ENCODE peak calls at places on chromosome 5, in five cellular contexts. L, A, I, Z and Y are unnamed samples.

GRCh38 chr5:111513175-111513520 is 813 bp upstream of the STARD4 start:
- DNase-seq in A (no peak), I (no peak), L (no peak), Z (no peak), Y (no peak)

GRCh38 chr5:151476054-151476453 is 28.7 kb downstream of the SLC36A1 start:
- DNase-seq in L (no peak), A (no peak), I (no peak), Z (no peak), Y (no peak)

GRCh38 chr5:33049298-33049697 is 338.2 kb downstream of the NPR3 start:
- DNase-seq in I (no peak), L (peak; percentile 82), Z (peak; percentile 56), A (peak; percentile 40), Y (no peak)

GRCh38 chr5:81132381-81132780 is 100.7 kb upstream of the CKMT2 start:
- DNase-seq in A (no peak), I (no peak), L (no peak), Z (no peak), Y (no peak)

GRCh38 chr5:145697251-145698016 is 137.7 kb downstream of the PRELID2 start:
- DNase-seq in I (peak; percentile 63), L (peak; percentile 60), Z (peak; percentile 19), A (peak; percentile 20), Y (peak; percentile 47)

GRCh38 chr5:72066658-72067057 is 40.6 kb upstream of the MAP1B start:
- DNase-seq in Z (peak; percentile 68), L (peak; percentile 71), I (no peak), A (peak; percentile 97), Y (no peak)

GRCh38 chr5:123559434-123559775 is 47.4 kb downstream of the CSNK1G3 start:
- DNase-seq in Z (no peak), A (no peak), L (no peak), I (no peak), Y (no peak)

GRCh38 chr5:179376701-179377420 is 31.6 kb upstream of the ADAMTS2 start:
- DNase-seq in I (no peak), A (no peak), L (no peak), Z (no peak), Y (no peak)

GRCh38 chr5:122030251-122030650 is 47.8 kb downstream of the LOX start:
- DNase-seq in I (no peak), L (no peak), Z (no peak), A (no peak), Y (peak; percentile 3)

DNA sequence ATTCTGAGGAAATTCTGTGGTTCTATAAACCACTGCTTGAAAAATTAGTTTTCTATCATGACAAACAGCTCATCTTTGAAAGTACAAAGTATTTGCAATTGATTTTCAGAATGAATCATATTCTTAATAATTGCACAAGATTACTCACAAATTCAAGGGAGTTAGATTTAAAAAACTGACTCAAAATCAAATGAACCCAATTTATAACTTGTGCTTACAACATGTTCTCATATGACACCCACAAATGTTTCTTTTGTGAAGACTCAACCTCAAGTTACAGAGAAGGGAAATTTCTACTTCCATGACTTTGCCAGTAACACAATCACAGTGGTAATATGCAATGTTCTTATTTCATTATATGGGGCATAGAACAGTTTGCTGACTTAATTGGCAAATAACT is 272.0 kb upstream of the ACTBL2 start:
- DNase-seq in I (no peak), Z (peak; percentile 76), A (no peak), L (peak; percentile 14), Y (no peak)
- H2AFZ ChIP-seq in I (no peak overlapping the region), Z (no peak overlapping the region), A (no peak overlapping the region), L (no peak overlapping the region), Y (no peak overlapping the region)

DNA sequence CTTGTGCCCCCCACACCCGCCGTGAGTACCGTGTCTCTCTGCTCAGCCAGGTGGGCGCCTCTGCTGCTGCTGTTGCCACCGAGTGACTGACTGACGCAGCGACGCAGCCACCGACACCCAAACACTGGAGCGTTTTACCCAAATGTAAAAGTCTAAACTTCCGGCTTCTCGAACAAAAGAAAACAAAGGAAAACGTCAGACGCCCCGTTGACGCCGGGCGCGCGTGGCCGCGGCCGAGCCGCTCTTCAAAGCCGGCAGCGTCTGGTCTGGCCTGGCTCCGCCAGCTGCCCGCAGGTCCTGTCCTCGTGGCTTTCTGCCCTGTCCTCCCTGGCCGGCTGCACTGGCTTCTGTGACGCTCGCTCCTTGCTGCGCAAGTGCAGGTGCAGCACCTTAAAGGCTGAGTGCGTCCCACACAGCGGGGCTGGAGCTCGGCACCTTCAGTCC is 41.4 kb upstream of the CLPTM1L start:
- DNase-seq in I (peak; percentile 72), Z (peak; percentile 15), L (peak; percentile 51), A (peak; percentile 21), Y (peak; percentile 77)
- TF ChIP-seq EZH2 in I (no peak), Z (no peak), L (no peak), A (peak; percentile 88), Y (peak; percentile 66)

DNA sequence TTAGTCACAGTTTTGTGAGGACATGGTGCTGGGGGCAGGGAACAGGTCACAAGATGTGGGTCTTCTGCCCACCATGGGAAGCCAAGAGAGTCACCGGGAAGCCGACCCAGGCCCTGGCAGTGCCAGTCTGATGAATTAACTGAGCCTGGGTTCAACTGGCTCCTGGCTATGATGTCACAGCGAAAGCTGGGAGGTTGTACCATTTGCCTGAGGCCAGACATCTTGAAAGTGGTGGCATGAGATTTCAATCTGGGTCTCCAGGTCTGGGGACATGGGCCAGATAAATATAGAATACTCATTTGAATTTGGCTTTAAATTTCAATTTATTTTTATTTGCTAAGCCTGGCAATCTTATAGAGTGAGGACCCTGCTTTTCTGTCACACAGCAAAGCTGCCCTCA is 280.9 kb downstream of the NSG2 start:
- DNase-seq in L (no peak), Z (no peak), A (no peak), I (no peak), Y (no peak)
- H2AFZ ChIP-seq in L (no peak overlapping the region), Z (no peak overlapping the region), A (no peak overlapping the region), I (no peak overlapping the region), Y (no peak overlapping the region)

GRCh38 chr5:171316258-171317121 is 7.4 kb downstream of the TLX3 start:
- DNase-seq in Z (no peak), A (peak; percentile 23), I (no peak), L (no peak), Y (peak; percentile 74)

GRCh38 chr5:171315386-171315891 is 6.4 kb downstream of the TLX3 start:
- DNase-seq in A (no peak), L (no peak), I (no peak), Z (no peak), Y (peak; percentile 45)

GRCh38 chr5:171317225-171317624 is 8.2 kb downstream of the TLX3 start:
- DNase-seq in I (no peak), A (no peak), L (no peak), Z (no peak), Y (peak; percentile 10)

GRCh38 chr5:171314728-171315385 is 5.8 kb downstream of the TLX3 start:
- DNase-seq in L (no peak), I (no peak), A (no peak), Z (no peak), Y (peak; percentile 46)

DNA sequence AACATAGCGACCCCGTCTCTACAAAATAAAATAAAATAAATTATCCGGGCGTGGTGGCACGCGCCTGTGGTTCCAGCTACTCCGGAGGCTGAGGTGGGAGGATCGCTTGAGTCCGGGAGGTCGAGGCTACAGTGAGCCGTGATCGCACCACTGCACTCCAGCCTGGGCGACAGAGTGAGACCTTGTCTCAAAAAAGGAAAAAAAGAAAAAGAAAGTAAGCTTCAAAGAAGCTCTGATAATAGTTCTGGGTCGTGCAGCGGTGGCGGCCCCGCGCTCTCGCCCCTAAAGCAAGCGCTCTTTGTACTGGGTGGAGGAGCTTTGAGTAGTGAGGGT is 6.8 kb downstream of the TLX3 start:
- DNase-seq in L (no peak), A (no peak), Z (no peak), I (no peak), Y (no peak)
- TF ChIP-seq EZH2 in L (no peak), A (no peak), Z (no peak), I (no peak), Y (no peak)

GRCh38 chr5:116071211-116071610 is 13.6 kb upstream of the COMMD10 start:
- DNase-seq in L (no peak), Z (no peak), A (no peak), I (no peak), Y (no peak)
- H2AFZ ChIP-seq in L (no peak overlapping the region), Z (no peak overlapping the region), A (no peak overlapping the region), I (no peak overlapping the region), Y (no peak overlapping the region)

DNA sequence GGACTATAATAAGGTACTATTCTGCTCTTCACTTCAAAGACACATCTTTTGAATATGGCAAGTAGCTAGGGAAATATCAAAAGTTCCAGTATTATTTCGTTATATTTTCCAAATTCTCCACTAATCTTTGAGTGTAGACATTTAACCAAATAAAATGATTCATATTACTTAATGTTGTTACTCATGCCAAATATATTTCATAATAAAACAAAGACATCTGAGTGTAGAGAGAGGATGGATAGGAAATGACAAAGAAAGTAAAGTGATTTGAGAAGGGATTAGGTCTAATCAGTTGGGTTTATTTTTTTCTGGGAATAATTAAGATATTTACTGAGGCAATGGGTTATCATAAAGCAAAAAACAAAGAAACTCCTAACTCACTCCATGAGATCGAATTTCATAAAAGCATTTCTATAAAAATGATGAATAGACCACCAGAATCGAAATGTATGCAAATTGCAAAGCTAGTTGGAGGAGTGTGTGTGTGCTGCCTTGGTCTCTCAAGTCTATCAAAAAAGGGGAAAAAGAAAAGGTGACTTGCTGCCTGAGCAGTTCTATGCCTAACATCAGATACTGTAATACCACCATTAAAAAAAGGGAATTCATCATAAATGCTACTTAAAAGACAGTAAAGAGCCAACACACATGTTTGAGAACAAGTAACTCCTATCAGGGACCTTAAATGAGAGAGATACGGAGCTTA is 255.5 kb downstream of the PDE4D start:
- DNase-seq in I (no peak), Z (no peak), L (peak; percentile 49), A (peak; percentile 30), Y (no peak)
- TF ChIP-seq EZH2 in I (no peak), Z (no peak), L (no peak), A (no peak), Y (no peak)